ENCODE peak calls at places on chromosomes 5 and 9, in five cellular contexts. C, L, I, E and Y are unnamed samples.

GRCh38 chr9:22682536-22683392 is 236.1 kb downstream of the DMRTA1 start:
- DNase-seq in C (no peak), L (peak), I (peak), E (no peak), Y (no peak)

GRCh38 chr5:757346-757930 is 27.1 kb downstream of the ZDHHC11B start:
- DNase-seq in C (no peak), L (no peak), I (no peak), E (no peak), Y (no peak)

GRCh38 chr9:22040760-22041159 is 31.7 kb upstream of the CDKN2B start:
- DNase-seq in C (no peak), L (peak), I (no peak), E (no peak), Y (no peak)

GRCh38 chr5:133977161-133977787 is 8.8 kb upstream of the C5orf15 start:
- DNase-seq in C (no peak), L (no peak), I (no peak), E (no peak), Y (no peak)

GRCh38 chr9:81237565-81238231 is 451.6 kb downstream of the TLE1 start:
- DNase-seq in C (no peak), L (no peak), I (no peak), E (no peak), Y (no peak)

GRCh38 chr9:138075961-138076649 is 198.5 kb downstream of the CACNA1B start:
- DNase-seq in C (no peak), L (no peak), I (no peak), E (peak), Y (peak)

GRCh38 chr9:127783111-127783621 is 2.7 kb upstream of the CDK9 start:
- DNase-seq in C (no peak), L (no peak), I (peak), E (peak), Y (no peak)

GRCh38 chr5:149345892-149346222 is 558 bp downstream of the GRPEL2 start:
- DNase-seq in C (no peak), L (no peak), I (no peak), E (no peak), Y (no peak)

GRCh38 chr5:177442066-177442836 is 4.4 kb upstream of the PRR7 start:
- DNase-seq in C (no peak), L (no peak), I (no peak), E (peak), Y (no peak)

GRCh38 chr9:119370816-119371215 is 1.6 kb upstream of the BRINP1 start:
- DNase-seq in C (peak), L (no peak), I (peak), E (peak), Y (peak)

GRCh38 chr5:33254581-33254980 is 186.2 kb upstream of the TARS1 start:
- DNase-seq in C (no peak), L (no peak), I (no peak), E (no peak), Y (no peak)

GRCh38 chr5:79474416-79475173 is 39.3 kb downstream of the HOMER1 start:
- DNase-seq in C (no peak), L (peak), I (no peak), E (no peak), Y (no peak)

GRCh38 chr5:108720416-108720815 is 27.3 kb upstream of the FER start:
- DNase-seq in C (no peak), L (no peak), I (no peak), E (no peak), Y (no peak)

GRCh38 chr5:64298586-64298985 is 132.9 kb downstream of the RNF180 start:
- DNase-seq in C (no peak), L (no peak), I (no peak), E (no peak), Y (no peak)

GRCh38 chr9:2621678-2622360 is at the start of gene VLDLR:
- DNase-seq in C (peak), L (no peak), I (peak), E (no peak), Y (peak)

GRCh38 chr5:167964529-167964928 is 326.9 kb upstream of the WWC1 start:
- DNase-seq in C (no peak), L (no peak), I (no peak), E (no peak), Y (no peak)

GRCh38 chr9:107890921-107891465 is 401.4 kb upstream of the KLF4 start:
- DNase-seq in C (no peak), L (no peak), I (no peak), E (no peak), Y (no peak)

GRCh38 chr9:109705515-109705914 is 74.5 kb upstream of the PALM2AKAP2 start:
- DNase-seq in C (no peak), L (peak), I (no peak), E (no peak), Y (no peak)

GRCh38 chr9:95073918-95074317 is 243.6 kb downstream of the FANCC start:
- DNase-seq in C (no peak), L (no peak), I (no peak), E (no peak), Y (no peak)

GRCh38 chr5:88877826-88878225 is 5.2 kb downstream of the MEF2C start:
- DNase-seq in C (no peak), L (no peak), I (no peak), E (no peak), Y (no peak)

GRCh38 chr5:178145965-178146820 is 7.5 kb downstream of the NHP2 start:
- DNase-seq in C (peak), L (no peak), I (peak), E (peak), Y (peak)

GRCh38 chr9:109779711-109780452 is at the start of gene PALM2AKAP2:
- DNase-seq in C (peak), L (no peak), I (peak), E (peak), Y (peak)

GRCh38 chr5:137563646-137564474 is 64.7 kb upstream of the SPOCK1 start:
- DNase-seq in C (no peak), L (peak), I (no peak), E (no peak), Y (no peak)

GRCh38 chr5:171300358-171300757 is 8.7 kb upstream of the TLX3 start:
- DNase-seq in C (no peak), L (no peak), I (no peak), E (no peak), Y (no peak)

GRCh38 chr5:61254969-61255555 is 77.0 kb upstream of the ZSWIM6 start:
- DNase-seq in C (no peak), L (no peak), I (no peak), E (no peak), Y (no peak)

GRCh38 chr9:127898433-127899199 is 787 bp downstream of the ST6GALNAC6 start:
- DNase-seq in C (no peak), L (peak), I (peak), E (no peak), Y (peak)

DNA sequence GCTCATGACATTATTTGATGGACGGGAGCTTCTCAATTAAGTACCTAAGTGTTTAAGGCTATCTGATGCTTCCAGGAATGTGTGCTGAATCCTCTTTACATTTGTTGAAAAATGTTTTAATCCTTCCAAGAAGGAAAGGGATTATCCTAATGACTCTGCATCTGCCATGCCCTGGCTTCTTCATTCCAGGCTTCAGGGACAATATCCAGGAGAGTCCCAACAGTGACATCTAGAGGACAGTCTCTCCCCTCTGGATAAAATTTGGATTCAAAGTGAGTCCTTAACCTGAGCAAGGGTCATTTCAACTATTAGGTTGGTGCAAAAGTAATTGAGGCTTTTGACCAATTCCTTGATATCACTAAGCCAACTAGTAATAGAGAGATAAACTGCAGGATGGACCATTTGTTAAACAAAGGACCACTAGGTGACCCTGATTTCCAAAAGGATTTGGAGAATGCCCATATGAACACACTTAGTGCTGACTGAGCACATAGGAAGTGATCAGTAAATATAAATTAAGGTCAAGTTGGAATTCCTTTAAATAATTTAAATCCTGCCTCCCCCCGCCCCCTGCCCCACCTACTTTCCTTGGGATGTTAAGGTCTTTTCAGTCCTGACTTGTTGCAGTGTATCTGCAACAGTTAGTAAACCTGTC is 19.1 kb downstream of the TNFSF8 start:
- DNase-seq in C (no peak), L (no peak), I (no peak), E (no peak), Y (no peak)
- TF ChIP-seq CTCF in C (peak), L (peak), I (peak), E (peak), Y (no peak)

GRCh38 chr9:3760031-3760430 is 234.2 kb upstream of the RFX3 start:
- DNase-seq in C (no peak), L (no peak), I (no peak), E (no peak), Y (no peak)
- TF ChIP-seq CTCF in C (peak), L (no peak), I (no peak), E (no peak), Y (no peak)

GRCh38 chr5:163695817-163696216 is 190.4 kb downstream of the MAT2B start:
- DNase-seq in C (no peak), L (no peak), I (no peak), E (no peak), Y (no peak)

DNA sequence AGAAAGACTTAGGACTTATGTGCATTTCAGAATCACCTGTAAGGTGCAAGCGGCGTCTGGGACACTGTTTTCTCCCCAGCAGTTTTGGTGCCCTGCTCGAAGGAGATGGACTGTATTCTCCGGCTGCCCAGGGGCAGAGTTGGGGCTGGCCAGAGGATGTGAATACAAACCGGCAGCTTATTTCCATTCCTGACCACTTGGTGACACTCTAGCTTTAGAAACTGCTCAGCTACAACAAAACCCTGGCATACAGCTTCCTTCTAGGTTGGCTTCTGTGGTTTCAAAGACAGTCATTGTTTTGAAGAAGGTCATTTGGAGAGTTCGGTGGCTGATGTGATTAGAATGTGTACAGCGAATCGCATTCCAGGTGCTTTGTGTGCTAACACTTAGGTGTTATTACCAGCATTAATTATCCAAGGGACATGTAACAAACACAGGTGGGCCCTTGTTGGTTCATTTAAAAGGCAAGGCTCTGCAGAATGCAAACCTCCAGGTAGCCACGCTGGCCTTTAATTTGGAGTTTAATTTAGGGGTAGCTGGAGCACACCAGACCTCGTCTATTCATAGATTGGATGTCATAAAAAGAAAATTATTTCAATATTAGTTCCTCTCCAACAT is 191.0 kb downstream of the MAT2B start:
- DNase-seq in C (peak), L (peak), I (no peak), E (no peak), Y (no peak)
- TF ChIP-seq CTCF in C (peak), L (peak), I (peak), E (peak), Y (no peak)

DNA sequence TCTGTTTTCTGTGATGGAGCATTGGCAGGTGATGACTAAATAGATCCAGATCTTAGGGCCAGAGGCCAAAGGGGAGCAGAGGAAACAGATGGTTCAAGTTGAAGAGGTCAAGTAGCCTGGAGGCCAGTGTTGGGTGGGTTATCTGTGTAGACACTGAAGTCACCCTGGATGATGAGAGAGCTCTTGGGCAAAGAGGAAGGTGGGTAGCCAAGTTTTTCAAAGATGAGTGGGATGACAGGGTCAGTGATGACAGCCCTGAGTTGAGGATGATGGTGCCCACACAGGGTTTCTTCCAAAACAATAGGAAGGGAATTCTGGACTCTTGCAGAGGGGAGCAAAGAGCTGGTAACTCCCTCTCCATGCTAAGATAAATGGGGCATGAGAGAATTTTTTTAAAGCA is 76.6 kb downstream of the CD180 start:
- DNase-seq in C (no peak), L (no peak), I (no peak), E (no peak), Y (no peak)
- TF ChIP-seq CTCF in C (no peak), L (no peak), I (no peak), E (no peak), Y (no peak)

GRCh38 chr5:146475190-146475801 is 28.2 kb downstream of the TCERG1 start:
- DNase-seq in C (no peak), L (no peak), I (no peak), E (no peak), Y (no peak)
- TF ChIP-seq CTCF in C (peak), L (peak), I (no peak), E (no peak), Y (peak)